ENCODE peak calls at places on chromosomes 16 and 17, in six cellular contexts. E, R, F, W, V and N are unnamed samples.

GRCh38 chr17:78179372-78179771 is 7.5 kb downstream of the TK1 start:
- DNase-seq in E (no peak), R (peak; percentile 53), F (no peak), W (no peak), V (peak; percentile 86), N (no peak)

GRCh38 chr17:6187836-6188235 is 117.7 kb downstream of the WSCD1 start:
- DNase-seq in E (no peak), R (peak; percentile 72), F (no peak), W (no peak), V (no peak), N (no peak)

GRCh38 chr16:30786936-30787612 is at the start of gene ZNF629:
- DNase-seq in E (peak; percentile 75), R (peak; percentile 39), F (no peak), W (peak; percentile 73), V (peak; percentile 83), N (peak; percentile 77)

GRCh38 chr17:77795685-77796084 is 162.8 kb upstream of the TNRC6C start:
- DNase-seq in E (peak; percentile 14), R (no peak), F (no peak), W (no peak), V (no peak), N (no peak)

GRCh38 chr16:86827521-86827920 is 249.2 kb downstream of the FOXL1 start:
- DNase-seq in E (no peak), R (peak; percentile 37), F (no peak), W (no peak), V (peak; percentile 13), N (no peak)

GRCh38 chr16:89033796-89034572 is 57.0 kb upstream of the CBFA2T3 start:
- DNase-seq in E (peak; percentile 31), R (no peak), F (no peak), W (no peak), V (no peak), N (peak; percentile 3)

GRCh38 chr16:2236362-2237075 is at the start of gene DNASE1L2:
- DNase-seq in E (no peak), R (peak; percentile 14), F (no peak), W (no peak), V (no peak), N (no peak)

GRCh38 chr17:77107506-77108433 is 33.0 kb upstream of the SEC14L1 start:
- DNase-seq in E (no peak), R (no peak), F (no peak), W (no peak), V (no peak), N (no peak)

GRCh38 chr17:75558666-75559530 is 28.7 kb upstream of the MYO15B start:
- DNase-seq in E (no peak), R (no peak), F (no peak), W (no peak), V (no peak), N (no peak)

GRCh38 chr16:1870365-1871082 is 1.4 kb downstream of the MEIOB start:
- DNase-seq in E (no peak), R (peak; percentile 84), F (peak; percentile 95), W (no peak), V (no peak), N (no peak)

GRCh38 chr16:23518435-23518891 is 8.2 kb upstream of the GGA2 start:
- DNase-seq in E (no peak), R (peak; percentile 40), F (no peak), W (no peak), V (no peak), N (no peak)

GRCh38 chr16:7443108-7443507 is 110.5 kb downstream of the RBFOX1 start:
- DNase-seq in E (no peak), R (no peak), F (no peak), W (no peak), V (no peak), N (no peak)

GRCh38 chr17:77425791-77426641 is 285.2 kb downstream of the SEC14L1 start:
- DNase-seq in E (no peak), R (peak; percentile 72), F (no peak), W (no peak), V (peak; percentile 80), N (peak; percentile 85)

GRCh38 chr16:88287219-88287618 is 95.5 kb upstream of the ZNF469 start:
- DNase-seq in E (no peak), R (peak; percentile 28), F (no peak), W (no peak), V (no peak), N (no peak)

GRCh38 chr17:48451489-48451888 is 21.5 kb upstream of the SKAP1 start:
- DNase-seq in E (no peak), R (no peak), F (no peak), W (no peak), V (no peak), N (no peak)

GRCh38 chr16:4184038-4184702 is 57.7 kb downstream of the SRL start:
- DNase-seq in E (no peak), R (no peak), F (no peak), W (no peak), V (peak; percentile 68), N (no peak)

GRCh38 chr16:15973997-15974396 is 24.6 kb downstream of the ABCC1 start:
- DNase-seq in E (no peak), R (no peak), F (no peak), W (no peak), V (no peak), N (no peak)

GRCh38 chr17:64387545-64388171 is 3.0 kb downstream of the PECAM1 start:
- DNase-seq in E (no peak), R (no peak), F (no peak), W (no peak), V (peak; percentile 48), N (no peak)

DNA sequence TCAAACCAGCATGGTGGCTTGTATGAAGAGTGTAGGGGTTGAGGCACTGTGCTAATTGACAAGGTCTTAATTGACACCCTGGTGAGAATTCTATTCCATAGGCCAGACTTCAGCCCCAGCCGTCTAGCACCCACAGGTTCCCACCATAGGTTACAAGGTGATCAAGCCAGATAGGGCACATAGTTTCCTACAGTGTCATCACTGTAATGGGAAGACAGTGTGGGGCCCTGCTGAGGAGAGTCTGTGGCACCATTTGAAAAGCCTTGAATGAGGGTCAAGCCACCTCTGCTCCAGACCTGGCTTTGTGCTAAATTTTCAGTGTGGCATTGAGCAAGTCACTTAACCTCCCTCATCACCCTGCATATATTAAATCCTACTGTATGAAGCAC is 36.2 kb downstream of the YPEL2 start:
- DNase-seq in E (no peak), R (peak; percentile 54), F (no peak), W (no peak), V (peak; percentile 54), N (no peak)
- H3K4me1 ChIP-seq in E (peaks cover 95% of the 10 kb centered on the region), R (peaks cover 42% of the 10 kb centered on the region), F (no peaks in the 10 kb centered on the region), W (peaks cover 100% of the 10 kb centered on the region), V (peaks cover 99% of the 10 kb centered on the region), N (peaks cover 47% of the 10 kb centered on the region)

GRCh38 chr17:19321481-19322128 is 40.9 kb downstream of the B9D1 start:
- DNase-seq in E (no peak), R (no peak), F (no peak), W (no peak), V (peak; percentile 45), N (no peak)

GRCh38 chr17:19320876-19321275 is 41.6 kb downstream of the B9D1 start:
- DNase-seq in E (no peak), R (no peak), F (no peak), W (no peak), V (no peak), N (no peak)

GRCh38 chr17:19325542-19325941 is 37.0 kb downstream of the B9D1 start:
- DNase-seq in E (no peak), R (no peak), F (no peak), W (no peak), V (no peak), N (no peak)

GRCh38 chr17:19322129-19322505 is 40.4 kb downstream of the B9D1 start:
- DNase-seq in E (no peak), R (no peak), F (no peak), W (no peak), V (peak; percentile 17), N (no peak)

DNA sequence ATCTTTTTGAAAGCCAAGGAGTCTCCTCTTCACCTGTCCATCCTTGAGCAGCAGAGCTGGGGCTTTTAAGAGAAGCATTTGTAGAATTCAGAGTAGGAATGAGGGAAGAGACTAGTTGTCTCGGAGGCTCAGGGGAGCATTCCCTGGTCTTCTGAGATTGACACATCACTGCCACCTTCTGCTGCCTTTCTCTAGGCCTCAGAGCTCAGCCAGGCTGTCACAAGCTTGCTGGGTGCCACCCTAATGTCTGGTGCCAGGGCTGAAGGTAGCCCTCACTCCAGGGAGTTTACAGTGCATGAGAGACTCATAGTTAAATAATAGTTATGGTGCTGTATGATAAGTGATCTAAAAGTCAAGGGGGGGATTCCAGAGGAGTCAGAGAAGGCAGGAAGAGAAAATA is 39.7 kb downstream of the B9D1 start:
- DNase-seq in E (no peak), R (no peak), F (no peak), W (no peak), V (peak; percentile 47), N (no peak)
- TF ChIP-seq CTCF in E (no peak), R (no peak), F (no peak), W (no peak), V (no peak), N (no peak)

DNA sequence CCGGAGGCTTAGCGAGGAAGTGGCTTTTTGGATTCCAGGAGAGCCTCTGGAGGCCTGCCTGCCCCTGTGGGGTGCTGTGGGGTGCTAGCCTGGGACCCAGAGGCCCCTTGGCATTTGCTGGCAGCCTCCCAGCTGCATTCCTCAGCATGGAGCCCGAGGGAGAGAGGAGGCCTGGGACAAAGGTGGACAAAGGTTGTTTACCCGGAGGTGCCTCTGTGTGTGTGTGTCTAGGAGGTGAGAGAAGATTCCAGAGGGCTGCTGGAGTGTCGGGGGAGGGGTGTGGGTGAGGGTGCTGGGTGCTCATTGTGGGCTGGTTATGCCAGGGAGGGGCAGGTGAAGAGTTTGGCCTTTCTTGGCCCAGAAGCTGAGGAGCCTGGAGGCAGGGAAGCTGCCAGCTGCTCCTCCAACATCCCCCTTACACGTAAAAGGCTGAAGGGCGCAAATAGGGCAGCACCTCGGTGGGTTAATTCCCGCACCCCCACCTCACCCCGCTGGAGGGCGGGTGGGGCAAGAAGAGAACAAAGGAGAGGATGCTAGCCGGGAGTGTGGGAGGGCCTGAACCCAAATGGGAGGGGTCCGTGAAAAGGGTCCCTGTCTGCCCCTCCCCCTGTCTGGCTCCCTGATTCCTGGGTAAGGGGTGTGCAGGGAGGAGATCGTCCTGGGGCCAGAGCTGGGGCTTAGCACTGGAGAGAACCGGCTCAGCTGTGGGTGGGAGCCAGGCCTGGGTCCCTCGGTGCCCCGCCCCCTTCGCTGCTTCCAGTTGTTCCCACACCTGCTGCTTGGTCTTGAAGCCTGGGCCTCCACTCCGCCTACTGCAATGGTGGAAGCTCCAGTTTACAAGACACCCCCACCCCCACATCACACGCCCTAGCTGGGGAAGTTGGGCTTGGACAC is 9.9 kb downstream of the HEXIM2 start:
- DNase-seq in E (peak; percentile 68), R (peak; percentile 93), F (no peak), W (no peak), V (peak; percentile 74), N (no peak)
- H3K4me3 ChIP-seq in E (peak overlapping the region; percentile 46), R (peak overlapping the region; percentile 24), F (no peak overlapping the region), W (peak overlapping the region; percentile 56), V (peak overlapping the region; percentile 52), N (no peak overlapping the region)

DNA sequence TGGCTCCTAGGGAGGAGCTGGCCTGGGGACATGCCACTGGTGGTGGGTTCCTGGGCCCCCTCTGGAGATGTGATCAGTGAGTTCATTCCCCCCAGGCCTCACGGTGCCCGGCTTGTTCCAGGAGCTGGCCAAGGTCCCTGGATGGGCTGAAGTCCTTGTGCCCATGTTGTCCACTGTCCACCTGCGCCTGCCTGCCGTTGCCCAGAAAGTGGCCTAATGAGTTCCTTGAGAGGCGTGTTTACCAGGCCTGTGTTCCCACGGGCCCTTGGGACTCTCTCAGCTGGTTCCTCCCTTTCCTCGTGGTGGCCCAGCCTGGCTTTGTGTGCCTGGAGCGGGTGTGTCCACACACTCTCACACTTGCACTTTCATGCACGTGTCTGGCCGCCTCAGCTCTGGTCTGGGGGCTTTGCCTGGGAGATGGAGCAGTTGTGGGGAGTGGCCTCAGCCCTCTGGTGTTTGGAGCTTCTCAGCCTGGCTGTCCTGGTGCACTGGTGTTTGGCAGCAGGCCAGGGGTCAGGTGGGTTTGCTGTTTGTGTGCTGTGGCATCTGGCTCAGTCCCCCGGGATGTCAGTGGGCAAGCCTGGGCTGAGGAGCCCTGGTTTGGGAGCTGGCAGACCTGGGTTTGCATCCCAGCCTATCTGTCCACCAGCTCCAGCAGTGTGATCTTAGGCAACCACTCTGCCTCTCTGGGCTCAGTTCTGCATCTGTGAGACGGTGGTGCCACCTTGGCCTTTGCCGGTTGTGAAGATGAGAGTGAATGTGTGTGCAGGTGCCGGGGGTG is 18.0 kb downstream of the ADCY7 start:
- DNase-seq in E (peak; percentile 82), R (no peak), F (no peak), W (peak; percentile 42), V (peak; percentile 84), N (peak; percentile 87)
- H3K4me1 ChIP-seq in E (peaks cover 61% of the 10 kb centered on the region), R (no peaks in the 10 kb centered on the region), F (no peaks in the 10 kb centered on the region), W (peaks cover 28% of the 10 kb centered on the region), V (no peaks in the 10 kb centered on the region), N (peaks cover 10% of the 10 kb centered on the region)